ENCODE peak calls at places on chromosomes 13 and 19, in ten cellular contexts. L is astrocyte, G is AG04450, N is uterus, R is fibroblast of lung, S is tibial artery, D is IMR-90, H is HL-60, Q is mammary epithelial cell, T is GM12864. E is an unnamed sample.

GRCh38 chr13:21328201-21328600 is 130.9 kb downstream of the ZDHHC20 start:
- DNase-seq in S (no peak), N (no peak), D (no peak), T (no peak), Q (no peak), G (no peak), L (no peak), H (no peak), R (no peak), E (no peak)

GRCh38 chr19:29384676-29385075 is 141.1 kb upstream of the VSTM2B start:
- DNase-seq in L (no peak), R (no peak), Q (no peak), N (no peak), T (no peak), S (no peak), G (no peak), D (no peak), H (no peak), E (no peak)

GRCh38 chr19:33781996-33782395 is 14.7 kb upstream of the KCTD15 start:
- DNase-seq in Q (no peak), S (no peak), N (no peak), R (no peak), L (peak; percentile 37), T (no peak), G (no peak), D (peak; percentile 2), H (no peak), E (no peak)

GRCh38 chr19:15466851-15467733 is 2.7 kb upstream of the RASAL3 start:
- DNase-seq in L (peak; percentile 67), S (no peak), N (no peak), G (peak; percentile 32), D (peak; percentile 43), H (peak; percentile 45), Q (no peak), R (no peak), T (peak; percentile 90), E (peak; percentile 24)

GRCh38 chr19:45419396-45419795 is 4.3 kb downstream of the ERCC1 start:
- DNase-seq in N (no peak), S (no peak), Q (no peak), G (no peak), L (no peak), T (peak; percentile 56), H (peak; percentile 82), R (no peak), D (no peak), E (no peak)

GRCh38 chr13:24742986-24743385 is 21.0 kb upstream of the RNF17 start:
- DNase-seq in D (no peak), N (no peak), S (no peak), G (no peak), R (no peak), L (no peak), T (no peak), H (no peak), Q (no peak), E (no peak)

GRCh38 chr19:4671182-4671851 is 1.2 kb upstream of the MYDGF start:
- DNase-seq in S (no peak), G (no peak), N (no peak), L (no peak), H (no peak), R (no peak), Q (no peak), T (no peak), D (no peak), E (no peak)

GRCh38 chr13:113591750-113592149 is 7.2 kb downstream of the TFDP1 start:
- DNase-seq in T (no peak), D (no peak), H (no peak), Q (no peak), S (peak; percentile 31), L (no peak), N (no peak), R (no peak), G (no peak), E (no peak)

GRCh38 chr19:9156304-9156703 is 16.1 kb downstream of the ZNF317 start:
- DNase-seq in D (no peak), L (no peak), R (no peak), H (no peak), Q (no peak), N (no peak), G (no peak), T (no peak), S (no peak), E (no peak)

GRCh38 chr13:112443191-112444000 is 67.2 kb downstream of the SPACA7 start:
- DNase-seq in N (no peak), R (no peak), H (no peak), G (no peak), L (no peak), Q (no peak), T (no peak), S (no peak), D (no peak), E (no peak)

GRCh38 chr19:36489920-36490415 is 607 bp upstream of the ZNF566 start:
- DNase-seq in L (peak; percentile 95), G (peak; percentile 84), H (peak; percentile 91), D (peak; percentile 95), Q (no peak), N (peak; percentile 79), S (peak; percentile 83), R (peak; percentile 96), T (peak; percentile 86), E (peak; percentile 89)

GRCh38 chr19:57192064-57192395 is 730 bp downstream of the ZNF264 start:
- DNase-seq in N (no peak), G (no peak), H (no peak), R (no peak), S (no peak), T (no peak), L (no peak), D (peak; percentile 4), Q (no peak), E (no peak)

GRCh38 chr19:31306006-31306753 is 43.1 kb downstream of the TSHZ3 start:
- DNase-seq in H (no peak), N (no peak), T (no peak), R (no peak), Q (no peak), D (no peak), L (no peak), S (no peak), G (no peak), E (no peak)

GRCh38 chr19:1064661-1065605 is 2.0 kb upstream of the ARHGAP45 start:
- DNase-seq in H (peak; percentile 72), S (peak; percentile 80), R (peak; percentile 69), D (peak; percentile 68), L (peak; percentile 51), N (peak; percentile 51), Q (peak; percentile 52), T (no peak), G (no peak), E (no peak)

GRCh38 chr13:81610613-81611012 is 1269.7 kb upstream of the SPRY2 start:
- DNase-seq in N (no peak), S (no peak), D (no peak), G (no peak), T (no peak), R (no peak), H (no peak), L (no peak), Q (no peak), E (no peak)
- TF ChIP-seq CTCF in N (no peak), S (no peak), D (no peak), G (no peak), T (no peak), R (no peak), H (no peak), L (no peak), Q (peak; percentile 13), E (no peak)

DNA sequence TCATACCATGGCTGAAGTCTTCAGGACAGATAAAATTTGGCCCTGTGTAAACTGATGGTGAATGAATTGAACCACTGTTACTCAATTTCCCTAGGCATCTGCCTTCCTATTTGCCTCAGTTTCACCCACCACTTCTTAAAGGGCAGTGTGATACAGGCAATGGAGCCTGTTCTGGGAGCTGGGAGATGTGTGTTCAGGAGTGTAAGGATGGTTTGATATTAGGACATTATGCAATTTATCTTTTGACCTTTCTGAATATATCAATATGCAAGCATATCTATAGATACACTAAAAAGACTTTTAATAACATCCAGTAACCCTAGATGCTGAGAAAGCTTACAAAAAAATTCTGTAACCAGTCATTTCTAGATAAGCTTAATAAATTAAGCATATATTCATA is 14.6 kb downstream of the IZUMO2 start:
- DNase-seq in N (no peak), L (no peak), Q (no peak), S (no peak), R (no peak), H (no peak), G (no peak), D (no peak), T (no peak), E (no peak)
- H3K4me3 ChIP-seq in N (no peak overlapping the region), L (no peak overlapping the region), Q (no peak overlapping the region), S (peak overlapping the region; percentile 66), R (no peak overlapping the region), H (no peak overlapping the region), G (no peak overlapping the region), D (no peak overlapping the region), T (no peak overlapping the region), E (no peak overlapping the region)

GRCh38 chr13:40780822-40781401 is 8.5 kb upstream of the SLC25A15 start:
- DNase-seq in G (no peak), H (peak; percentile 50), T (no peak), N (no peak), S (no peak), Q (no peak), D (peak; percentile 20), R (peak; percentile 9), L (no peak), E (no peak)
- TF ChIP-seq CTCF in G (peak; percentile 21), H (no peak), T (no peak), N (no peak), S (no peak), Q (no peak), D (peak; percentile 12), R (no peak), L (no peak), E (no peak)

DNA sequence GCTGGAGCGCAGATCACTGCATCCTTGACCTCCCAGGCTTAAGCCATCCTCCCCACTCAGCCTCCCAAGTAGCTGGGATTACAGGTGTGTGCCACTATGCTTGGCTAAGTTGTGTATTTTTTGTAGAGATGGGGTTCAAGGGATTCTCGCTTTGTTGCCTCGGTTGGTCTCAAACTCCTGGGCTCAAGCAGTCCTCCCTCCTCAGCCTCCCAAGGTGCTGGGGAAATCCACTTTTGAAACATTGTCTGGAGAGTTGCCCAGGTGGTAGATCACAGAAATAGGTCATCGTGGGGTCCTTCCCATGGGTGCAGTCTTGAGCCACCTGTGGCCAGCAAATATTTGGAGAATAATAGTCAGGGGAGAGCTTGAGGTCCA is 5.2 kb downstream of the LDLR start:
- DNase-seq in Q (no peak), L (no peak), H (no peak), N (no peak), D (no peak), S (no peak), T (no peak), R (no peak), G (no peak), E (no peak)
- H3K4me3 ChIP-seq in Q (no peak overlapping the region), L (peak overlapping the region; percentile 25), H (no peak overlapping the region), N (no peak overlapping the region), D (no peak overlapping the region), S (no peak overlapping the region), T (peak overlapping the region; percentile 1), R (peak overlapping the region; percentile 30), G (no peak overlapping the region), E (peak overlapping the region; percentile 9)

GRCh38 chr13:76822691-76823267 is 63.4 kb downstream of the KCTD12 start:
- DNase-seq in L (peak; percentile 6), T (no peak), D (peak; percentile 34), H (peak; percentile 43), Q (peak; percentile 46), G (no peak), S (no peak), N (no peak), R (peak; percentile 60), E (no peak)
- TF ChIP-seq CTCF in L (no peak), T (peak; percentile 32), D (peak; percentile 25), H (no peak), Q (peak; percentile 63), G (peak; percentile 28), S (peak; percentile 18), N (no peak), R (peak; percentile 46), E (no peak)

E was measured in HFF-Myc.